ENCODE peak calls at places on chromosomes 3 and 15, in five cellular contexts. E is effector memory CD4-positive, alpha-beta T cell; G is spleen; T is lung; S is A673. B is an unnamed sample.

GRCh38 chr3:168248383-168249047 is 152.8 kb upstream of the GOLIM4 start:
- DNase-seq in E (no peak), G (peak; percentile 59), T (no peak), S (peak; percentile 1), B (no peak)

GRCh38 chr15:67574981-67575632 is 32.6 kb downstream of the MAP2K5 start:
- DNase-seq in E (no peak), G (no peak), T (no peak), S (peak; percentile 52), B (no peak)

GRCh38 chr3:123105201-123106189 is 38.7 kb downstream of the PDIA5 start:
- DNase-seq in E (no peak), G (peak; percentile 79), T (no peak), S (no peak), B (peak; percentile 1)

GRCh38 chr3:99706410-99706809 is 68.0 kb downstream of the COL8A1 start:
- DNase-seq in E (no peak), G (no peak), T (no peak), S (no peak), B (no peak)

GRCh38 chr3:168165390-168166269 is 69.9 kb upstream of the GOLIM4 start:
- DNase-seq in E (no peak), G (no peak), T (peak; percentile 61), S (peak; percentile 72), B (peak; percentile 32)

GRCh38 chr3:100386437-100387064 is 14.3 kb downstream of the TOMM70 start:
- DNase-seq in E (no peak), G (no peak), T (no peak), S (no peak), B (no peak)

GRCh38 chr15:90219421-90220141 is 14.2 kb downstream of the CIB1 start:
- DNase-seq in E (peak; percentile 27), G (peak; percentile 88), T (no peak), S (peak; percentile 64), B (no peak)

GRCh38 chr3:8552223-8552762 is 50.7 kb downstream of the LMCD1 start:
- DNase-seq in E (no peak), G (no peak), T (no peak), S (no peak), B (no peak)

DNA sequence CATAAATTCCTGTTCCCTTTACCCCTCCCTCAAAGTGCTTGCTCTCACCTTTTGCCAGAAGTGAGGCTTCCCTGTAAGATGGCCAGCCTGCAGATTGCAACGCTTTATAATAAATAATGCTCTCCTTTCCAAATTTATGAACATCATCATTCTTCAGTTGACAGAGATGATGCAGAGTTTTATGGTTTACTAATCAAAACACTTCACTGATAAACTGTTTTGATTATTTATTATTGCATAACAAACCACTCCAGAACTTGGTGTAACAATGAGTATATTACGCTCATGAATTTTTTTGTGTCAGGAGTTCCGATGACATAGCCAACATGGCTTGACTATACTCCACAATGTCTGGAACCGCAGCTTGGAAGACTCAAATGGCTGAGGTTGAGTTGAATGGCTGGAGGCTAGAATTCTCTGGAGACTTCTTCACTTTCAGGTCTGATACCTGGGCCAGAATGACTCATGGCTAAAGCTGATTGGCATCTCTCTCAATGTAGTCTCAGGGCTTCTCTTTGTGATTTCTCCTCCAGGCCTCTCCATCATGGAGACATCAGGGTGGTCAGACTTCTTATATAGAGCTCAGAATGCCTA is 27.3 kb upstream of the TGFBR2 start:
- DNase-seq in E (no peak), G (no peak), T (no peak), S (no peak), B (no peak)
- H3K27ac ChIP-seq in E (no peak overlapping the region), G (no peak overlapping the region), T (no peak overlapping the region), S (no peak overlapping the region), B (no peak overlapping the region)

DNA sequence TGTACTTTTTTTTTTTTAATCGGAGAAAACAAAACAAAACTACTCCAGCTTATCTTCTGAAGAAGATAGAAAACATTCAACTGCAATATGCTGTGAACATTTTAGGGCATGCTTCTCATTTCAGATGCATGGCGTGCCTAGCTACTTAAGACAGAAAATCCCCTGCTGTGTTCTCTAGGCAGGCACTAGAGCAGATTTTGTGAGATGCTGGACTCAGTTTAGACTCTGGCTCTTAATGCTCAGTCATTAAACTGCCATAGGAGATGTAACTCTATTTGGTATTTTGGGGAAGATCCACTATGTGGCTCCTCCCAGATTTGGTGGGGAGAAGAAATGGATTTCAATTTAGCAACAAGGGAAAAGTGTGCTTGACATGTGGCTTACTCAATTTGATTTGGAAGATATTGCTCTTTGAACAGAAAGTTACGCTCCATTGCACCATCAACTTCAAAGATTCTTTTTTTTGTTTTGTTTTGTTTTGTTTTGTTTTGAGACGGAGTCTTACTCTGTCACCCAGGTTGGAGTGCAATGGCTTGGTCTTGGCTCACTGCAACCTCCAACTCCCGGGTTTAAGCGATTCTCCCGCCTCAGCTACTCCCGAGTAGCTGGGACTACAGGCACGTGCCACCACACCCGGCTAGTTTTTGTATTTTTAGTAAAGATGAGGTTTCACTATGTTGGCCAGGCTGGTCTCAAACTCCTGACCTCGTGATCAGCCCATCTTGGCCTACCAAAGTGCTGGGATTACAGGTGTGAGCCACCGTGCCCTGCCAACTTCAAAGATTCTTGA is 62.0 kb upstream of the LEKR1 start:
- DNase-seq in E (no peak), G (no peak), T (no peak), S (peak; percentile 62), B (no peak)
- H3K27ac ChIP-seq in E (no peak overlapping the region), G (no peak overlapping the region), T (no peak overlapping the region), S (peak overlapping the region; percentile 75), B (no peak overlapping the region)

GRCh38 chr3:106748471-106748870 is 628.8 kb upstream of the CCDC54 start:
- DNase-seq in E (no peak), G (no peak), T (no peak), S (peak; percentile 74), B (no peak)
- H3K27ac ChIP-seq in E (no peak overlapping the region), G (no peak overlapping the region), T (no peak overlapping the region), S (peak overlapping the region; percentile 84), B (no peak overlapping the region)

GRCh38 chr3:124559650-124560405 is 170.4 kb upstream of the UMPS start:
- DNase-seq in E (peak; percentile 30), G (no peak), T (peak; percentile 72), S (peak; percentile 93), B (peak; percentile 71)

GRCh38 chr3:124560406-124561215 is 169.6 kb upstream of the UMPS start:
- DNase-seq in E (no peak), G (no peak), T (no peak), S (no peak), B (no peak)

GRCh38 chr3:124557433-124558232 is 172.6 kb upstream of the UMPS start:
- DNase-seq in E (no peak), G (no peak), T (no peak), S (peak; percentile 47), B (no peak)

GRCh38 chr3:124556636-124557035 is 173.6 kb upstream of the UMPS start:
- DNase-seq in E (no peak), G (no peak), T (no peak), S (no peak), B (no peak)

GRCh38 chr3:124558898-124559649 is 171.2 kb upstream of the UMPS start:
- DNase-seq in E (no peak), G (no peak), T (peak; percentile 86), S (peak; percentile 98), B (peak; percentile 59)
- H3K27ac ChIP-seq in E (no peak overlapping the region), G (no peak overlapping the region), T (peak overlapping the region; percentile 46), S (peak overlapping the region; percentile 73), B (no peak overlapping the region)

DNA sequence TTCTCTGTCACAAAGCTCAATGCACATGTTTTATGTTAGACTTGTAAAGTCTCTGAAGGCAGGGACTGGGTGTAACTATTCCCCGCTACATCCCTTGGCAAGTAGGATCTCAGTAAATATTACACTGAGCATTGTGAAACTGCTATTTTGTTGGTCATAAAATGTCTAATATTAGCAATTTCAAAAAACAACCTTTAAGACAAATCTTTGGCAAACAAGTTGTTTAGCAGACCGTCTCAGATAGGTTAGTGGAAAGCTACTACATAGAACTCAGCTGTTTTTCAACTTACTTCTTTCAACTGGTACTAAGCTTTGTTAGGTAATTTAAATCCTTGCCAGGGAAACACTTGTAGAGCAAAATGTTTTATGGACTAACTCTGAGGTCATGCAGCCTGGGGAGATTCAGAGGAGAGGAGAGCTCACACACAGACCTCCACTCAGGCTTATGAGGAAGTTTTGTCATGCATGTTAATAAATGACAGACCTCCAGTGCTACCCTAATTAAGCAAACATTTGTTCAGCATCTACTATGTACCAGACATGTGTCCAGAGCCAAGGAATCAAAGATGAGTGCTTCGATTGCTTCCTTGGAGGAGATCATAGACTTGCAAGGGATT is 61.6 kb upstream of the STAC start:
- DNase-seq in E (no peak), G (no peak), T (no peak), S (no peak), B (no peak)
- H3K27ac ChIP-seq in E (no peak overlapping the region), G (no peak overlapping the region), T (no peak overlapping the region), S (no peak overlapping the region), B (no peak overlapping the region)

GRCh38 chr15:57821826-57822225 is 115.3 kb downstream of the POLR2M start:
- DNase-seq in E (no peak), G (no peak), T (no peak), S (no peak), B (no peak)
- H3K27ac ChIP-seq in E (no peak overlapping the region), G (no peak overlapping the region), T (no peak overlapping the region), S (no peak overlapping the region), B (peak overlapping the region; percentile 88)

GRCh38 chr3:16174389-16174788 is at the start of gene GALNT15:
- DNase-seq in E (no peak), G (peak; percentile 86), T (peak; percentile 72), S (no peak), B (peak; percentile 90)
- H3K27ac ChIP-seq in E (no peak within 1 kb of the TSS), G (peak within 1 kb of the TSS; percentile 68), T (peak within 1 kb of the TSS; percentile 63), S (no peak within 1 kb of the TSS), B (peak within 1 kb of the TSS; percentile 89)

B was measured in substantia nigra.